ENCODE peak calls at places on chromosomes 1 and 21, in nine cellular contexts. K is ovary, S is MG63, G is neuronal stem cell, A is PC-9, F is transverse colon, H is body of pancreas, P is BE2C, V is ascending aorta. J is an unnamed sample. For H3K9me3, the result is how much of the 10 kb centered on the place peaks cover.

GRCh38 chr1:200306954-200307754 is 102.7 kb downstream of the ZNF281 start:
- DNase-seq in K (no peak), A (no peak), H (peak), F (no peak), P (no peak), V (no peak), G (no peak), S (no peak), J (no peak)

GRCh38 chr21:38228115-38228514 is 28.7 kb upstream of the KCNJ15 start:
- DNase-seq in F (no peak), A (no peak), P (no peak), H (peak), V (no peak), G (no peak), S (no peak), K (no peak), J (peak)

GRCh38 chr1:82494117-82494516 is 693.4 kb downstream of the ADGRL2 start:
- DNase-seq in F (no peak), S (no peak), K (no peak), V (no peak), P (no peak), G (no peak), A (no peak), H (no peak), J (no peak)

GRCh38 chr1:19203440-19203839 is 6.6 kb downstream of the UBR4 start:
- DNase-seq in V (no peak), G (no peak), A (peak), K (no peak), P (no peak), F (no peak), S (peak), H (peak), J (peak)

GRCh38 chr1:201226859-201227488 is 36.4 kb downstream of the IGFN1 start:
- DNase-seq in K (no peak), P (no peak), G (no peak), F (no peak), H (no peak), A (no peak), S (no peak), V (no peak), J (no peak)

GRCh38 chr21:44763451-44764318 is 37.9 kb downstream of the UBE2G2 start:
- DNase-seq in H (no peak), V (no peak), K (no peak), G (no peak), A (no peak), F (peak), P (no peak), S (no peak), J (no peak)

GRCh38 chr1:111618953-111619634 is 495 bp upstream of the RAP1A start:
- DNase-seq in V (no peak), K (no peak), A (no peak), G (no peak), H (no peak), S (no peak), F (no peak), P (no peak), J (no peak)

GRCh38 chr1:32539584-32540571 is 651 bp downstream of the ZBTB8A start:
- DNase-seq in V (no peak), G (peak), P (peak), S (peak), K (peak), A (no peak), F (peak), H (peak), J (no peak)

GRCh38 chr1:228420968-228421826 is 4.5 kb upstream of the TRIM17 start:
- DNase-seq in F (no peak), V (no peak), A (peak), G (no peak), H (no peak), P (no peak), S (no peak), K (no peak), J (no peak)

GRCh38 chr1:2932671-2933350 is 88.5 kb upstream of the ACTRT2 start:
- DNase-seq in S (no peak), P (no peak), H (no peak), V (no peak), K (no peak), G (no peak), F (no peak), A (no peak), J (no peak)

GRCh38 chr1:2203671-2204383 is 9.3 kb upstream of the FAAP20 start:
- DNase-seq in V (no peak), P (no peak), F (peak), A (no peak), H (no peak), G (no peak), K (peak), S (no peak), J (no peak)

GRCh38 chr1:1237874-1238701 is 6.1 kb downstream of the B3GALT6 start:
- DNase-seq in A (peak), V (no peak), P (no peak), G (no peak), S (no peak), H (peak), F (peak), K (no peak), J (no peak)

GRCh38 chr1:199046618-199047017 is 407.8 kb downstream of the PTPRC start:
- DNase-seq in A (no peak), K (no peak), S (no peak), G (no peak), P (no peak), V (no peak), H (no peak), F (no peak), J (no peak)

GRCh38 chr1:231091853-231092301 is 51.8 kb upstream of the FAM89A start:
- DNase-seq in F (peak), G (peak), P (no peak), K (no peak), H (peak), A (no peak), V (no peak), S (peak), J (no peak)

GRCh38 chr1:29193879-29194455 is 12.3 kb upstream of the SRSF4 start:
- DNase-seq in F (no peak), V (no peak), H (no peak), P (no peak), A (no peak), G (no peak), K (peak), S (no peak), J (no peak)

GRCh38 chr1:67843335-67843734 is 10.1 kb upstream of the GNG12 start:
- DNase-seq in P (no peak), S (no peak), G (no peak), A (peak), H (no peak), F (no peak), K (no peak), V (no peak), J (no peak)

GRCh38 chr1:20727746-20728316 is 4.7 kb downstream of the SH2D5 start:
- DNase-seq in A (no peak), P (no peak), V (no peak), H (no peak), G (no peak), K (peak), S (no peak), F (no peak), J (no peak)

DNA sequence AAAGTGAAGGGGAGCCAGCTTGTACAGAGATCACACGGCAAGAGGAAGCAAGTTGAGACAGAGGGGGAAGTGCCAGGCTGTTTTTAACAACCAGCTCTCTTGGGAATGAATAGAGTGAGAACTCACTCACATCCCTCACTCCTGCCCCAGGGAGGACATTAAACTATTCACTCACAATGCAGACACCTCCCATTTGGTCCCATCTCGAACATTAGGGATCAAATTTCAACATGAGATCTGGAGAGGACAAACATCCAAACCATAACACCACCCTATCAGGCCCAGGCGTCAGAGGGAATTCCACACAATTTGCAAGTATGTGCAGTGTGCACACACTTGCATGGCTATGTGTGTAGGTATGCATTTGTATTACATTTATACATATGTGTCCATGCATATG is 62.7 kb downstream of the DMAP1 start:
- DNase-seq in F (no peak), G (no peak), P (no peak), S (no peak), A (no peak), H (no peak), K (no peak), V (no peak), J (no peak)
- H3K4me3 ChIP-seq in F (no peak), G (no peak), P (no peak), S (no peak), A (no peak), H (no peak), K (no peak), V (no peak), J (no peak)

GRCh38 chr1:224928906-224929305 is 569 bp upstream of the DNAH14 start:
- DNase-seq in F (no peak), A (no peak), G (no peak), P (no peak), S (no peak), V (no peak), H (no peak), K (no peak), J (no peak)

GRCh38 chr1:224931605-224932004 is 2.1 kb downstream of the DNAH14 start:
- DNase-seq in G (no peak), F (no peak), H (no peak), K (no peak), A (no peak), S (no peak), V (no peak), P (no peak), J (no peak)

GRCh38 chr1:224929335-224930237 is at the start of gene DNAH14:
- DNase-seq in A (peak), V (no peak), P (peak), F (peak), S (peak), K (peak), G (peak), H (peak), J (peak)

GRCh38 chr1:224932607-224933249 is 3.3 kb downstream of the DNAH14 start:
- DNase-seq in K (no peak), V (no peak), H (no peak), F (no peak), A (no peak), S (no peak), P (no peak), G (no peak), J (no peak)

DNA sequence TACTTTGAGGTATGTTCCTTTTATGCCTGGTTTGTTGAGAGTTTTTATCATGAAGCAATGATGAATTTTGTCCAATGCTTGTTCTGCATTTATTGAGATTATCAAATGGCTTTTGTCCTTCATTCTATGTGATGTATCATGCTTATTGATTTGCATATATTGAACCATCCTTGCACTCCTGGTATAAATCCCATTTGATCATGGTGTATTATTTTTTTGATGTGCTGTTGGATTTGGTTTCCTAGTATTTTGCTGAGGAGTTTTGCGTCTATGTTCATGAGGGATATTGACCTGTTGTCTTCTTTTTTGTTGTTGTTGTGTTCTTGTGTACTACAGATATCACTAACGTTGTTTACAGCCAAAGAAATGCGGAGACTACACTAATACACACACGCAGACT is 4.1 kb downstream of the DNAH14 start:
- DNase-seq in H (no peak), P (no peak), F (no peak), K (no peak), A (no peak), V (no peak), G (no peak), S (no peak), J (no peak)
- H3K9me3 ChIP-seq in H (under half), P (under half), F (under half), K (under half), A (under half), V (under half), G (under half), S (under half), J (under half)

DNA sequence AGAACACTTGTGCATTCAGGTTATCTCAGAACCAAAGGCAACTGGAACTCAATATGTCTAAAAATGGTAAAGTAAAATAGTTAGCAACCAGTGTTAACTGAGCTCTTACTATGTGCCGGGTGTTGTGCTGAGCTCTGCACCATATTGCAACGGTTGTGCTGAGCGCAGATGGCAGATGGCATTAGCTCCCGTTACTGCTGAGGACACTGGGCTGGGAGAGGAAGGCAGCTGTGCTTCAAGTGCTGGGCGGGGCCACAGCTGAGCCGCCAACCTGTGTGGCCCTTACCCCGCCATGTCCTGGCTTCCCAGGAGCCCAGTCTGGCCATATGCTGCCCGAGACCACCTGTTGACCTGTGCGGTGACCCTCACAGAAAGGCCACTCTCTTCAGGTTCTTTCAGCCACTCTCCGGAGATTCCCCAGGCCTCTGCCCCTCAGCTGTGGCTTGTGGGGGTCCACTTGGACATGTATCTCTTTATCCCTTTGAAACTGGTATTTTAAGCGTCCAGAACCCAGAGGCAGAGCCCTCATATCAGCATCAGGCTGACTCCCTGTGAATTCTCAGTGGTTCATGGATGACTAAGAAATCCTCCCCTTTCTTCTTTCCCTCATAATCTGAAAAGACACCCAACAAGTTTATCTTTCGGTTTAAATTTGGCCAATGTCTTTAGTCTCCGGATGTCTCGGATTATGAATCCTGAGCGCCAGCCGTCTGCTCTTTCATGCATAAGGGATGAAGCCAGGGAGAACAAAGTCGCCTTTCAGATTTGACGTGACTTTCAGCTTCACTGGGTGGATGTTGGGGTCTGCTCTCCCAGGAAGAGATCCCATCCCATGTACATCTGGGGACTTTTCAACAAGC is 26.4 kb downstream of the LDLRAP1 start:
- DNase-seq in F (no peak), V (no peak), K (no peak), G (no peak), P (no peak), A (peak), S (no peak), H (no peak), J (no peak)
- H3K4me3 ChIP-seq in F (no peak), V (no peak), K (no peak), G (no peak), P (no peak), A (peak), S (no peak), H (no peak), J (no peak)

DNA sequence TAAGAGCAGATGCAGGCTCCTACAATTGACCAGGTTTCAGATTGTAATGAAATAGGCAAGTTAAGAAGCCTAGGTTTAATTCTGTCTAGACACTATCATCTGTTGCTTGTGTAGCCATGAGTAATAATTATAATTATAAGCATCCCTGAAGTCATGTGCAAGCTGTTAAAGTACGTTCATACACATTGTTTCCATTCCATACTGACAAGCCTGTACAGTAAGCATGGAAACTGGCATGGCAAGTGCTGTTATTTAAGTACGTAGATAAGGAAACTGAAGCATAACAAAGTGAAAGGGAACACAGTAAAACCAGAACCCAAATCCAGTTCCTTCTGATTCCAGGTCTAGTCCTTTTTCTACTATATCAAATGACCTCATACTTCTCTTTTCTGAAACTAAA is 557.3 kb upstream of the BEND5 start:
- DNase-seq in G (no peak), F (no peak), V (no peak), H (no peak), P (no peak), A (no peak), S (no peak), K (no peak), J (no peak)
- H3K9me3 ChIP-seq in G (under half), F (under half), V (under half), H (under half), P (under half), A (under half), S (under half), K (under half), J (under half)

GRCh38 chr1:56462209-56462608 is 117.2 kb downstream of the PLPP3 start:
- DNase-seq in P (no peak), V (no peak), G (no peak), H (no peak), K (no peak), A (no peak), F (no peak), S (no peak), J (no peak)

GRCh38 chr1:56466541-56466940 is 112.8 kb downstream of the PLPP3 start:
- DNase-seq in P (no peak), V (no peak), H (no peak), S (no peak), A (no peak), G (no peak), K (no peak), F (no peak), J (no peak)

GRCh38 chr1:56468472-56468871 is 110.9 kb downstream of the PLPP3 start:
- DNase-seq in A (no peak), H (no peak), F (no peak), G (no peak), P (no peak), V (no peak), S (no peak), K (no peak), J (no peak)

GRCh38 chr1:56461158-56462127 is 117.9 kb downstream of the PLPP3 start:
- DNase-seq in P (no peak), V (no peak), F (no peak), S (no peak), H (no peak), A (no peak), K (no peak), G (no peak), J (no peak)

GRCh38 chr1:56464294-56464693 is 115.1 kb downstream of the PLPP3 start:
- DNase-seq in K (no peak), V (no peak), H (no peak), S (no peak), P (no peak), F (no peak), G (no peak), A (no peak), J (no peak)
- H3K4me3 ChIP-seq in K (no peak), V (no peak), H (no peak), S (no peak), P (no peak), F (no peak), G (no peak), A (no peak), J (no peak)

DNA sequence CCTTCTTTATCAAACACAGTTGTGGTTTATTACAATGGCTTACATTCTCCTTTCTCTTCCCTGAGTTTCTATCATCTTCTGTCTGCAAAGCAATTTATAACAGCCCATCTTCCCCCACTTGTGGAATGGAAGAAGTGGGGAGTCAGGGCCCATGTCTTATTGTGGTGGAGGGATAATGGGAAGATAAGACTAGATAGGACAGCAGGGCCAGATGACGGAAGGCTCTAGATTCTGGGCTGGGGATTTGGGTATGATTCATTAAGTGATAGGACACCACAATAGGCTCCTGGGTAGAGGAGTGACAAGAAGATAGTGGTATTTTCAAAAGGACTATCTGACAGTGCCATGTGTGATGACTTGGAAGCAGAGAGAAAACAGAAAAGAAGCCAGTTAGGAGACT is 450.6 kb downstream of the TTLL7 start:
- DNase-seq in A (no peak), K (no peak), F (no peak), H (no peak), P (no peak), G (no peak), V (no peak), S (no peak), J (no peak)
- H3K9me3 ChIP-seq in A (under half), K (under half), F (under half), H (under half), P (under half), G (under half), V (under half), S (under half), J (under half)

GRCh38 chr1:179968994-179969919 is 14.6 kb downstream of the CEP350 start:
- DNase-seq in P (no peak), S (no peak), F (no peak), G (no peak), A (no peak), K (no peak), H (no peak), V (no peak), J (no peak)
- H3K4me3 ChIP-seq in P (no peak), S (no peak), F (no peak), G (no peak), A (no peak), K (no peak), H (no peak), V (peak), J (no peak)

J was measured in lung.